ENCODE peak calls at places on chromosome 21, in eight cellular contexts. Z is LoVo; Q is NCI-H1436; V is dermis blood vessel endothelial cell; N is lung microvascular endothelial cell; T is activated CD8-positive, alpha-beta memory T cell treated with anti-CD3 and anti-CD28 coated beads for 48 hours; G is mucosa of descending colon; M is NCI-H69. I is an unnamed sample.

GRCh38 chr21:38660333-38661295 is 145.1 kb upstream of the ETS2 start:
- DNase-seq in Z (peak; percentile 41), Q (peak; percentile 25), V (no peak), N (no peak), T (no peak), G (peak; percentile 53), M (peak; percentile 24), I (peak; percentile 45)

GRCh38 chr21:42219606-42220137 is 732 bp downstream of the ABCG1 start:
- DNase-seq in Z (no peak), Q (no peak), V (peak; percentile 45), N (peak; percentile 52), T (no peak), G (peak; percentile 68), M (peak; percentile 73), I (no peak)

GRCh38 chr21:42346441-42346840 is 4.4 kb downstream of the TFF2 start:
- DNase-seq in Z (no peak), Q (no peak), V (no peak), N (no peak), T (no peak), G (no peak), M (no peak), I (no peak)

GRCh38 chr21:33844104-33844889 is 71.3 kb downstream of the ATP5PO start:
- DNase-seq in Z (no peak), Q (no peak), V (no peak), N (no peak), T (no peak), G (no peak), M (no peak), I (peak; percentile 61)

GRCh38 chr21:31943586-31943985 is 70.8 kb downstream of the HUNK start:
- DNase-seq in Z (no peak), Q (no peak), V (no peak), N (no peak), T (no peak), G (no peak), M (no peak), I (no peak)

GRCh38 chr21:16310191-16310590 is 580.4 kb downstream of the USP25 start:
- DNase-seq in Z (no peak), Q (no peak), V (no peak), N (no peak), T (no peak), G (no peak), M (no peak), I (no peak)

GRCh38 chr21:36008505-36008904 is 51.8 kb downstream of the SETD4 start:
- DNase-seq in Z (no peak), Q (no peak), V (no peak), N (no peak), T (no peak), G (no peak), M (no peak), I (no peak)

GRCh38 chr21:23162213-23162946 is 2164.2 kb downstream of the NCAM2 start:
- DNase-seq in Z (no peak), Q (no peak), V (peak; percentile 55), N (no peak), T (no peak), G (no peak), M (peak; percentile 49), I (no peak)